ENCODE peak calls at places on chromosomes 5 and 9, in nine cellular contexts. One of them, this sample, is unnamed.
A peak's percentile ranks its signal among the peaks of the same experiment; 100 is the strongest.

GRCh38 chr5:75886706-75887105 is 169.5 kb upstream of the POC5 start:
- DNase-seq in GM23338: no peak
- DNase-seq in MM.1S: no peak
- DNase-seq in OCI-LY7: no peak
- DNase-seq in GM23248: peak; percentile 25
- DNase-seq in hepatocyte: peak; percentile 45
- DNase-seq in neural progenitor cell: no peak
- DNase-seq in SK-N-SH: no peak
- DNase-seq in HCT116: no peak
- DNase-seq in this sample: peak; percentile 18

GRCh38 chr9:71741841-71742648 is 26.3 kb downstream of the CEMIP2 start:
- DNase-seq in hepatocyte: peak; percentile 57
- DNase-seq in MM.1S: no peak
- DNase-seq in HCT116: no peak
- DNase-seq in SK-N-SH: no peak
- DNase-seq in neural progenitor cell: no peak
- DNase-seq in GM23248: no peak
- DNase-seq in OCI-LY7: no peak
- DNase-seq in GM23338: no peak
- DNase-seq in this sample: no peak

GRCh38 chr5:66820630-66821207 is 224.5 kb downstream of the MAST4 start:
- DNase-seq in OCI-LY7: no peak
- DNase-seq in GM23248: no peak
- DNase-seq in GM23338: no peak
- DNase-seq in HCT116: no peak
- DNase-seq in SK-N-SH: no peak
- DNase-seq in hepatocyte: no peak
- DNase-seq in neural progenitor cell: no peak
- DNase-seq in MM.1S: no peak
- DNase-seq in this sample: no peak

GRCh38 chr5:167296680-167297079 is 994.8 kb upstream of the WWC1 start:
- DNase-seq in GM23248: no peak
- DNase-seq in OCI-LY7: no peak
- DNase-seq in neural progenitor cell: no peak
- DNase-seq in MM.1S: peak; percentile 64
- DNase-seq in HCT116: no peak
- DNase-seq in hepatocyte: no peak
- DNase-seq in SK-N-SH: no peak
- DNase-seq in GM23338: no peak
- DNase-seq in this sample: no peak

GRCh38 chr5:98631311-98632054 is 142.0 kb upstream of the RGMB start:
- DNase-seq in SK-N-SH: no peak
- DNase-seq in OCI-LY7: no peak
- DNase-seq in GM23248: peak; percentile 77
- DNase-seq in MM.1S: no peak
- DNase-seq in HCT116: no peak
- DNase-seq in GM23338: no peak
- DNase-seq in hepatocyte: no peak
- DNase-seq in neural progenitor cell: no peak
- DNase-seq in this sample: peak; percentile 92

GRCh38 chr5:52177193-52177592 is 610.5 kb upstream of the ITGA1 start:
- DNase-seq in hepatocyte: no peak
- DNase-seq in HCT116: no peak
- DNase-seq in MM.1S: no peak
- DNase-seq in GM23248: no peak
- DNase-seq in GM23338: no peak
- DNase-seq in OCI-LY7: no peak
- DNase-seq in neural progenitor cell: no peak
- DNase-seq in SK-N-SH: peak; percentile 3
- DNase-seq in this sample: no peak

GRCh38 chr5:60521379-60522298 is 178.3 kb downstream of the DEPDC1B start:
- DNase-seq in hepatocyte: no peak
- DNase-seq in MM.1S: peak; percentile 70
- DNase-seq in OCI-LY7: peak; percentile 72
- DNase-seq in GM23338: no peak
- DNase-seq in neural progenitor cell: no peak
- DNase-seq in SK-N-SH: no peak
- DNase-seq in HCT116: no peak
- DNase-seq in GM23248: no peak
- DNase-seq in this sample: no peak

GRCh38 chr5:38871790-38872551 is 26.2 kb downstream of the OSMR start:
- DNase-seq in GM23248: peak; percentile 97
- DNase-seq in HCT116: peak; percentile 95
- DNase-seq in OCI-LY7: no peak
- DNase-seq in GM23338: no peak
- DNase-seq in MM.1S: no peak
- DNase-seq in hepatocyte: peak; percentile 72
- DNase-seq in SK-N-SH: no peak
- DNase-seq in neural progenitor cell: no peak
- DNase-seq in this sample: peak; percentile 99

GRCh38 chr5:122183795-122184185 is 54.4 kb downstream of the ZNF474 start:
- DNase-seq in hepatocyte: no peak
- DNase-seq in GM23248: no peak
- DNase-seq in SK-N-SH: no peak
- DNase-seq in OCI-LY7: no peak
- DNase-seq in MM.1S: no peak
- DNase-seq in HCT116: no peak
- DNase-seq in GM23338: no peak
- DNase-seq in neural progenitor cell: no peak
- DNase-seq in this sample: no peak

GRCh38 chr5:58356662-58357061 is 103.2 kb downstream of the PLK2 start:
- DNase-seq in MM.1S: no peak
- DNase-seq in GM23338: no peak
- DNase-seq in HCT116: no peak
- DNase-seq in OCI-LY7: no peak
- DNase-seq in neural progenitor cell: no peak
- DNase-seq in SK-N-SH: no peak
- DNase-seq in hepatocyte: no peak
- DNase-seq in GM23248: no peak
- DNase-seq in this sample: no peak

GRCh38 chr5:90941002-90941720 is 382.6 kb downstream of the ADGRV1 start:
- DNase-seq in MM.1S: no peak
- DNase-seq in GM23338: no peak
- DNase-seq in hepatocyte: no peak
- DNase-seq in HCT116: no peak
- DNase-seq in GM23248: no peak
- DNase-seq in neural progenitor cell: no peak
- DNase-seq in SK-N-SH: no peak
- DNase-seq in OCI-LY7: no peak
- DNase-seq in this sample: peak; percentile 28

GRCh38 chr5:139379626-139380449 is 3.3 kb downstream of the SLC23A1 start:
- DNase-seq in SK-N-SH: no peak
- DNase-seq in MM.1S: no peak
- DNase-seq in neural progenitor cell: no peak
- DNase-seq in GM23248: no peak
- DNase-seq in HCT116: no peak
- DNase-seq in OCI-LY7: no peak
- DNase-seq in GM23338: no peak
- DNase-seq in hepatocyte: no peak
- DNase-seq in this sample: no peak

GRCh38 chr9:13352451-13352979 is 73.0 kb upstream of the MPDZ start:
- DNase-seq in GM23338: no peak
- DNase-seq in MM.1S: peak; percentile 42
- DNase-seq in hepatocyte: no peak
- DNase-seq in GM23248: no peak
- DNase-seq in OCI-LY7: no peak
- DNase-seq in SK-N-SH: no peak
- DNase-seq in HCT116: no peak
- DNase-seq in neural progenitor cell: no peak
- DNase-seq in this sample: no peak

GRCh38 chr5:172686539-172687390 is 45.7 kb downstream of the NEURL1B start:
- DNase-seq in OCI-LY7: no peak
- DNase-seq in neural progenitor cell: no peak
- DNase-seq in hepatocyte: no peak
- DNase-seq in HCT116: no peak
- DNase-seq in GM23338: no peak
- DNase-seq in GM23248: no peak
- DNase-seq in SK-N-SH: no peak
- DNase-seq in MM.1S: no peak
- DNase-seq in this sample: no peak

GRCh38 chr5:177194278-177194677 is 60.7 kb downstream of the NSD1 start:
- DNase-seq in neural progenitor cell: no peak
- DNase-seq in OCI-LY7: no peak
- DNase-seq in hepatocyte: peak; percentile 73
- DNase-seq in GM23248: peak; percentile 93
- DNase-seq in GM23338: peak; percentile 37
- DNase-seq in SK-N-SH: no peak
- DNase-seq in MM.1S: no peak
- DNase-seq in HCT116: peak; percentile 81
- DNase-seq in this sample: peak; percentile 94

GRCh38 chr9:72753261-72753893 is 199.5 kb downstream of the ALDH1A1 start:
- DNase-seq in OCI-LY7: no peak
- DNase-seq in SK-N-SH: no peak
- DNase-seq in neural progenitor cell: no peak
- DNase-seq in HCT116: no peak
- DNase-seq in GM23248: peak; percentile 47
- DNase-seq in hepatocyte: peak; percentile 23
- DNase-seq in GM23338: no peak
- DNase-seq in MM.1S: no peak
- DNase-seq in this sample: peak; percentile 4

GRCh38 chr5:5146530-5147160 is 6.5 kb downstream of the ADAMTS16 start:
- DNase-seq in GM23248: peak; percentile 14
- DNase-seq in SK-N-SH: no peak
- DNase-seq in HCT116: no peak
- DNase-seq in neural progenitor cell: no peak
- DNase-seq in MM.1S: no peak
- DNase-seq in OCI-LY7: no peak
- DNase-seq in hepatocyte: no peak
- DNase-seq in GM23338: no peak
- DNase-seq in this sample: no peak

GRCh38 chr9:136882109-136882946 is 4.0 kb upstream of the TRAF2 start:
- DNase-seq in MM.1S: peak; percentile 87
- DNase-seq in HCT116: peak; percentile 56
- DNase-seq in GM23248: peak; percentile 91
- DNase-seq in SK-N-SH: peak; percentile 15
- DNase-seq in OCI-LY7: peak; percentile 25
- DNase-seq in neural progenitor cell: no peak
- DNase-seq in hepatocyte: peak; percentile 87
- DNase-seq in GM23338: no peak
- DNase-seq in this sample: peak; percentile 64

GRCh38 chr5:80389575-80389974 is 18.3 kb upstream of the ZFYVE16 start:
- DNase-seq in SK-N-SH: no peak
- DNase-seq in GM23248: no peak
- DNase-seq in OCI-LY7: no peak
- DNase-seq in HCT116: no peak
- DNase-seq in GM23338: no peak
- DNase-seq in neural progenitor cell: no peak
- DNase-seq in MM.1S: no peak
- DNase-seq in hepatocyte: no peak
- DNase-seq in this sample: no peak
- TF ChIP-seq EZH2phosphoT487 in SK-N-SH: no peak
- TF ChIP-seq EZH2phosphoT487 in GM23248: no peak
- TF ChIP-seq EZH2phosphoT487 in OCI-LY7: no peak
- TF ChIP-seq EZH2phosphoT487 in HCT116: no peak
- TF ChIP-seq EZH2phosphoT487 in GM23338: no peak
- TF ChIP-seq EZH2phosphoT487 in neural progenitor cell: no peak
- TF ChIP-seq EZH2phosphoT487 in MM.1S: no peak
- TF ChIP-seq EZH2phosphoT487 in hepatocyte: no peak
- TF ChIP-seq EZH2phosphoT487 in this sample: no peak

DNA sequence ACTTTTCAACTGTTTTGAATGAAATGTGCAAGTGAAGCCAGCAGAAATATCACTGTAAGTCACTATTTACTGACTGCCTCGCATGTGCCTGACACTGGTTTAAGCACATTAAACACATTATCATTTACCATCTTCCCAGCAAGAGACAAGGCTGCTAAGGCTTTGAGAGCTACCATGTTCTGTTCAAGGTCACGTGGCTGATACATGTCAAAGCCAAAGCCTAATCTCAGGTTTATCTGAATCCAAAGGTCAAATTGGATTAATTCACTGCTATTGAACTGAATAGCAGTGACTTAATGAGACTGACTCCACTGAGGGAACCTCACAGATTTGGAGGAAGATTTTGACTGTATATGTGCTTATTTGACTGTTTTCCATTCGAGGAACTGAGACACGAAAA is 23.6 kb upstream of the ARHGAP26 start:
- DNase-seq in OCI-LY7: no peak
- DNase-seq in SK-N-SH: peak; percentile 8
- DNase-seq in MM.1S: no peak
- DNase-seq in HCT116: no peak
- DNase-seq in GM23338: no peak
- DNase-seq in hepatocyte: no peak
- DNase-seq in GM23248: no peak
- DNase-seq in neural progenitor cell: no peak
- DNase-seq in this sample: no peak
- H3K4me1 ChIP-seq in OCI-LY7: no peaks in the 10 kb centered on the region
- H3K4me1 ChIP-seq in SK-N-SH: peaks cover 18% of the 10 kb centered on the region
- H3K4me1 ChIP-seq in MM.1S: no peaks in the 10 kb centered on the region
- H3K4me1 ChIP-seq in HCT116: peaks cover 16% of the 10 kb centered on the region
- H3K4me1 ChIP-seq in GM23338: peaks cover 18% of the 10 kb centered on the region
- H3K4me1 ChIP-seq in hepatocyte: no peaks in the 10 kb centered on the region
- H3K4me1 ChIP-seq in GM23248: peaks cover 47% of the 10 kb centered on the region
- H3K4me1 ChIP-seq in neural progenitor cell: peaks cover 11% of the 10 kb centered on the region
- H3K4me1 ChIP-seq in this sample: peaks cover 29% of the 10 kb centered on the region

GRCh38 chr5:142800776-142801494 is 30.8 kb downstream of the ARHGAP26 start:
- DNase-seq in hepatocyte: no peak
- DNase-seq in neural progenitor cell: no peak
- DNase-seq in OCI-LY7: peak; percentile 85
- DNase-seq in GM23248: no peak
- DNase-seq in GM23338: no peak
- DNase-seq in HCT116: no peak
- DNase-seq in SK-N-SH: no peak
- DNase-seq in MM.1S: peak; percentile 84
- DNase-seq in this sample: no peak
- TF ChIP-seq EZH2phosphoT487 in hepatocyte: no peak
- TF ChIP-seq EZH2phosphoT487 in neural progenitor cell: no peak
- TF ChIP-seq EZH2phosphoT487 in OCI-LY7: no peak
- TF ChIP-seq EZH2phosphoT487 in GM23248: no peak
- TF ChIP-seq EZH2phosphoT487 in GM23338: no peak
- TF ChIP-seq EZH2phosphoT487 in HCT116: no peak
- TF ChIP-seq EZH2phosphoT487 in SK-N-SH: no peak
- TF ChIP-seq EZH2phosphoT487 in MM.1S: no peak
- TF ChIP-seq EZH2phosphoT487 in this sample: no peak

GRCh38 chr5:126348855-126349635 is 74.2 kb upstream of the GRAMD2B start:
- DNase-seq in hepatocyte: no peak
- DNase-seq in MM.1S: no peak
- DNase-seq in SK-N-SH: no peak
- DNase-seq in GM23338: peak; percentile 50
- DNase-seq in neural progenitor cell: peak; percentile 94
- DNase-seq in HCT116: no peak
- DNase-seq in GM23248: no peak
- DNase-seq in OCI-LY7: no peak
- DNase-seq in this sample: no peak

GRCh38 chr5:126355940-126356339 is 67.3 kb upstream of the GRAMD2B start:
- DNase-seq in SK-N-SH: no peak
- DNase-seq in HCT116: no peak
- DNase-seq in GM23248: no peak
- DNase-seq in neural progenitor cell: no peak
- DNase-seq in MM.1S: no peak
- DNase-seq in hepatocyte: no peak
- DNase-seq in OCI-LY7: peak; percentile 64
- DNase-seq in GM23338: no peak
- DNase-seq in this sample: no peak

GRCh38 chr5:126354012-126354856 is 69.0 kb upstream of the GRAMD2B start:
- DNase-seq in hepatocyte: peak; percentile 56
- DNase-seq in GM23248: peak; percentile 96
- DNase-seq in MM.1S: peak; percentile 65
- DNase-seq in HCT116: peak; percentile 64
- DNase-seq in SK-N-SH: peak; percentile 38
- DNase-seq in OCI-LY7: peak; percentile 46
- DNase-seq in GM23338: peak; percentile 45
- DNase-seq in neural progenitor cell: peak; percentile 49
- DNase-seq in this sample: peak; percentile 93

GRCh38 chr5:126354857-126355731 is 68.1 kb upstream of the GRAMD2B start:
- DNase-seq in GM23338: no peak
- DNase-seq in MM.1S: no peak
- DNase-seq in hepatocyte: no peak
- DNase-seq in HCT116: no peak
- DNase-seq in OCI-LY7: no peak
- DNase-seq in SK-N-SH: no peak
- DNase-seq in GM23248: no peak
- DNase-seq in neural progenitor cell: no peak
- DNase-seq in this sample: peak; percentile 44

GRCh38 chr5:126351138-126351537 is 72.1 kb upstream of the GRAMD2B start:
- DNase-seq in neural progenitor cell: no peak
- DNase-seq in GM23248: peak; percentile 89
- DNase-seq in MM.1S: no peak
- DNase-seq in hepatocyte: peak; percentile 60
- DNase-seq in OCI-LY7: no peak
- DNase-seq in SK-N-SH: no peak
- DNase-seq in GM23338: no peak
- DNase-seq in HCT116: no peak
- DNase-seq in this sample: peak; percentile 85
- H3K4me1 ChIP-seq in neural progenitor cell: peaks cover 33% of the 10 kb centered on the region
- H3K4me1 ChIP-seq in GM23248: peaks cover 49% of the 10 kb centered on the region
- H3K4me1 ChIP-seq in MM.1S: no peaks in the 10 kb centered on the region
- H3K4me1 ChIP-seq in hepatocyte: no peaks in the 10 kb centered on the region
- H3K4me1 ChIP-seq in OCI-LY7: no peaks in the 10 kb centered on the region
- H3K4me1 ChIP-seq in SK-N-SH: no peaks in the 10 kb centered on the region
- H3K4me1 ChIP-seq in GM23338: peaks cover 17% of the 10 kb centered on the region
- H3K4me1 ChIP-seq in HCT116: peaks cover 32% of the 10 kb centered on the region
- H3K4me1 ChIP-seq in this sample: peaks cover 54% of the 10 kb centered on the region